ENCODE peak calls at places on chromosomes 6 and 20, in four cellular contexts. One of them, this sample, is unnamed.

GRCh38 chr20:33933469-33933909 is 60.2 kb upstream of the RALY start:
- DNase-seq in astrocyte of the spinal cord: peak
- DNase-seq in A673: peak
- DNase-seq in keratinocyte: peak
- DNase-seq in this sample: peak

GRCh38 chr20:49482621-49483017 is at the start of gene KCNB1:
- DNase-seq in astrocyte of the spinal cord: peak
- DNase-seq in A673: peak
- DNase-seq in keratinocyte: no peak
- DNase-seq in this sample: peak

GRCh38 chr20:62906209-62906608 is 20.1 kb downstream of the DIDO1 start:
- DNase-seq in A673: no peak
- DNase-seq in keratinocyte: no peak
- DNase-seq in astrocyte of the spinal cord: no peak
- DNase-seq in this sample: no peak

GRCh38 chr6:92024071-92024470 is 1395.3 kb downstream of the EPHA7 start:
- DNase-seq in astrocyte of the spinal cord: no peak
- DNase-seq in A673: no peak
- DNase-seq in keratinocyte: no peak
- DNase-seq in this sample: no peak

GRCh38 chr20:34311118-34312023 is 8.2 kb upstream of the AHCY start:
- DNase-seq in keratinocyte: no peak
- DNase-seq in astrocyte of the spinal cord: no peak
- DNase-seq in A673: no peak
- DNase-seq in this sample: no peak

GRCh38 chr6:38157905-38158304 is 338.4 kb downstream of the ZFAND3 start:
- DNase-seq in A673: no peak
- DNase-seq in astrocyte of the spinal cord: no peak
- DNase-seq in keratinocyte: no peak
- DNase-seq in this sample: no peak

GRCh38 chr20:49701313-49701731 is 12.4 kb downstream of the B4GALT5 start:
- DNase-seq in A673: no peak
- DNase-seq in astrocyte of the spinal cord: no peak
- DNase-seq in keratinocyte: no peak
- DNase-seq in this sample: peak

GRCh38 chr6:3893914-3894313 is 44.7 kb downstream of the FAM50B start:
- DNase-seq in keratinocyte: no peak
- DNase-seq in astrocyte of the spinal cord: no peak
- DNase-seq in A673: no peak
- DNase-seq in this sample: no peak

GRCh38 chr20:51169813-51170212 is 146.9 kb upstream of the KCNG1 start:
- DNase-seq in astrocyte of the spinal cord: no peak
- DNase-seq in A673: no peak
- DNase-seq in keratinocyte: no peak
- DNase-seq in this sample: no peak

GRCh38 chr6:43669050-43669921 is 18.3 kb downstream of the MRPS18A start:
- DNase-seq in keratinocyte: no peak
- DNase-seq in astrocyte of the spinal cord: peak
- DNase-seq in A673: no peak
- DNase-seq in this sample: peak

GRCh38 chr6:27494987-27495385 is 22.1 kb upstream of the ZNF184 start:
- DNase-seq in keratinocyte: no peak
- DNase-seq in astrocyte of the spinal cord: no peak
- DNase-seq in A673: no peak
- DNase-seq in this sample: no peak

GRCh38 chr6:107763959-107764358 is 60.2 kb downstream of the SCML4 start:
- DNase-seq in astrocyte of the spinal cord: peak
- DNase-seq in keratinocyte: no peak
- DNase-seq in A673: no peak
- DNase-seq in this sample: peak

GRCh38 chr20:59598625-59599310 is 5.6 kb upstream of the PHACTR3 start:
- DNase-seq in astrocyte of the spinal cord: no peak
- DNase-seq in A673: peak
- DNase-seq in keratinocyte: no peak
- DNase-seq in this sample: no peak

GRCh38 chr20:57047281-57048026 is 219.0 kb downstream of the BMP7 start:
- DNase-seq in keratinocyte: no peak
- DNase-seq in A673: no peak
- DNase-seq in astrocyte of the spinal cord: no peak
- DNase-seq in this sample: no peak

GRCh38 chr6:6927437-6928361 is 180.1 kb upstream of the RREB1 start:
- DNase-seq in astrocyte of the spinal cord: no peak
- DNase-seq in A673: no peak
- DNase-seq in keratinocyte: no peak
- DNase-seq in this sample: no peak

GRCh38 chr6:16129623-16130243 is 847 bp downstream of the MYLIP start:
- DNase-seq in keratinocyte: no peak
- DNase-seq in astrocyte of the spinal cord: peak
- DNase-seq in A673: peak
- DNase-seq in this sample: peak

GRCh38 chr6:37056439-37057127 is 51.1 kb downstream of the FGD2 start:
- DNase-seq in A673: no peak
- DNase-seq in keratinocyte: peak
- DNase-seq in astrocyte of the spinal cord: no peak
- DNase-seq in this sample: no peak

GRCh38 chr6:160300076-160300695 is 41.6 kb upstream of the SLC22A2 start:
- DNase-seq in A673: no peak
- DNase-seq in astrocyte of the spinal cord: no peak
- DNase-seq in keratinocyte: peak
- DNase-seq in this sample: no peak

GRCh38 chr6:116011520-116011919 is 49.2 kb downstream of the FRK start:
- DNase-seq in A673: no peak
- DNase-seq in keratinocyte: no peak
- DNase-seq in astrocyte of the spinal cord: no peak
- DNase-seq in this sample: no peak

DNA sequence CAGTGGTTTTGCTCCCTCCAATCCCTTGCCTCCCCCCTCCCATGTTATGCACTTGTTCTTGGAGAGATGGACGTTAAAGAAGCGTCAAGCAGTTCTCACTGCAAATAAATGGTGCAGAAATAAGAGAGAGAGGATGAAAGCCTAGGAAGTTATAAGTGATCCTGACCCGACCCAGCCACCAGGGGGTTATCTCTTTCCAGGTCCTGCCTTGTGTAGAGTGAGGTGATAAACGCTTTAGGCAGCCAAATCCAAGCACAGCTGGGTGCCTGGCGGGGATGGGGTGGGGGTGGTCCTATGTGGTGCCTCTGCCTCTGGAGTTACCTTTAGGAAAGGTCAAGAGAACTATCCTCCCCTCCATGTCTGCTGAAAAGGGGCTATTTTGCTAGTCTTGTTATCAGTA is 9.1 kb upstream of the TFAP2A start:
- DNase-seq in astrocyte of the spinal cord: no peak
- DNase-seq in A673: no peak
- DNase-seq in keratinocyte: no peak
- DNase-seq in this sample: no peak
- TF ChIP-seq CTCF in astrocyte of the spinal cord: no peak
- TF ChIP-seq CTCF in A673: no peak
- TF ChIP-seq CTCF in keratinocyte: no peak
- TF ChIP-seq CTCF in this sample: no peak

DNA sequence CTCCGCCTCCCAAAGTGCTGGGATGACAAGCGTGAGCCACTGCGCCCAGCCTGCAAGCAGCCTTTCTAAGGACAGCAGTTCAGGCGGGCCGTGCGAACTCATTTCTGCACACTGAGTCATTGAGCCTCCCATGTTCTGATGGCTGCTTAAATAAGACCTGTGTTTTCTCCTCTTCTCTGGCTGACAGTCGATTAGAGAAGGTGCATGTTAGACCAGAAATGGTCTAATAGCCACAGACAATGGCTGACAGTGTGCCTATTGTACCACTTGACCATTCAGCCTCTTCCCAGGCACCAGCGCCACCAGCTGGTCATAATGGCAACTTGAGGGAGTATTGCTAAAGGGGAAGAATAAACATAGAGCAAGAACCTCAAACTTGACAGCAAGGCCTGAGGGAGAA is 6.2 kb downstream of the CST11 start:
- DNase-seq in A673: peak
- DNase-seq in keratinocyte: no peak
- DNase-seq in astrocyte of the spinal cord: peak
- DNase-seq in this sample: no peak
- TF ChIP-seq CTCF in A673: peak
- TF ChIP-seq CTCF in keratinocyte: peak
- TF ChIP-seq CTCF in astrocyte of the spinal cord: peak
- TF ChIP-seq CTCF in this sample: peak

DNA sequence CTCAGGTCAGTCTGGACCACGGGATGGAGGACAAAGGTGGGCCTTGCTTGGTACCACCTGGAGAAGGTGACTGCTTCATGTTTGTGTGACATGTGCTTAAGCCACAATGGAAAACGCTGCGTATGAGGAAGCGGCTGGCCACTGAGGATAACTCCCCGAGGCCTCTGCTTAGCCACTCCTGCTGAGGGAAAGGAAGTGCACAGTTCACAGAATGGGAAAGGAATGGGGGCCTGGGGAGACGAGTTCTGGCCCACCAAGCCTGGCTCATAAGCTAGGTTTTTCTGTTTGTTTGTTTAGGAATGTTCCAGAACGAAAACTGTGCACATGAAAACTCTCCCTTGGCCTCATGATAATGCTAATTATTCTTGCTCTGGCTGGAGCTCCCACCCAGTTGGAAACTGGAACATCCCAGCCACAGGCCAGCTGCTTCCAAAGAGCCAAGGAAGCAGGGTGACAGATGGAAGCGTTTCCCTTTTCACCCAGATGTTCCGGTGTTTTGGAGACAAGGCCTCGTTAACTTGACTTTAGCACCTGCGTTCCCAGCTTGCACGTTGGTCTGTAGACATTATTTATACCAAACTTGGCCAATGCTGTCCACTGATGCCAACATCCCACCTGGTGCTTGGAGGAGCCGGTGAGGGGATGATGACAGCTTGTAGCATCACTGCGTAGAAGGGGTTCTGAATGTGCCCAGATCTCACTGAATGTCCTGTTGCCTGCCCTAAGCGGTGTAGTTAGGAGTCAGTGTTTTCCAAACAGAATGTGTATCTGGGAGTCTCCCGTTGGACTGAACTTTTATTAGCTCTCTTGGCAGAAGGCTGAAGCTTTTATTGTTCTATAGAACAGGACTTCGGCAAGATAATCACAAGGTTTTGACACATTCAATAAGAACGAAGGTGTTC is 34.5 kb downstream of the APCDD1L start:
- DNase-seq in astrocyte of the spinal cord: no peak
- DNase-seq in keratinocyte: no peak
- DNase-seq in A673: no peak
- DNase-seq in this sample: no peak
- TF ChIP-seq CTCF in astrocyte of the spinal cord: no peak
- TF ChIP-seq CTCF in keratinocyte: no peak
- TF ChIP-seq CTCF in A673: no peak
- TF ChIP-seq CTCF in this sample: no peak

DNA sequence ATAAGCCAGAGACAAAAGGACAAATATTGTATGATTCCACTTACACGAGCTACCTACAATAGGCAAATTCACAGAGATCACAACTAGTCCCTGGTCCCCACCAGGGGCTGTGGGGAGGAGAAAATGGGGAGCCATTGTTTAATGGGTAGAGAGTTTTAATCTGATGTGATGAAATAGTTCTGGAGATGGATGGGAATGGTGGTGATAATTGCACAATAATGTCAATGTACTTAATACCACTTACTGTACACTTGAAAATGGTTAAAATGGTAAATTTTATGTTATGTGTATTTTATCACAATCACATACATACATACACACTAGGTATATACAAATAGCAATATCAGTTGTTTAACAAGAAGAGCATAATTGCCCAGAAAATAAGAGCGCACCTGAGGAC is 24.3 kb upstream of the GSTA3 start:
- DNase-seq in astrocyte of the spinal cord: no peak
- DNase-seq in A673: no peak
- DNase-seq in keratinocyte: no peak
- DNase-seq in this sample: no peak
- TF ChIP-seq CTCF in astrocyte of the spinal cord: no peak
- TF ChIP-seq CTCF in A673: no peak
- TF ChIP-seq CTCF in keratinocyte: no peak
- TF ChIP-seq CTCF in this sample: no peak

DNA sequence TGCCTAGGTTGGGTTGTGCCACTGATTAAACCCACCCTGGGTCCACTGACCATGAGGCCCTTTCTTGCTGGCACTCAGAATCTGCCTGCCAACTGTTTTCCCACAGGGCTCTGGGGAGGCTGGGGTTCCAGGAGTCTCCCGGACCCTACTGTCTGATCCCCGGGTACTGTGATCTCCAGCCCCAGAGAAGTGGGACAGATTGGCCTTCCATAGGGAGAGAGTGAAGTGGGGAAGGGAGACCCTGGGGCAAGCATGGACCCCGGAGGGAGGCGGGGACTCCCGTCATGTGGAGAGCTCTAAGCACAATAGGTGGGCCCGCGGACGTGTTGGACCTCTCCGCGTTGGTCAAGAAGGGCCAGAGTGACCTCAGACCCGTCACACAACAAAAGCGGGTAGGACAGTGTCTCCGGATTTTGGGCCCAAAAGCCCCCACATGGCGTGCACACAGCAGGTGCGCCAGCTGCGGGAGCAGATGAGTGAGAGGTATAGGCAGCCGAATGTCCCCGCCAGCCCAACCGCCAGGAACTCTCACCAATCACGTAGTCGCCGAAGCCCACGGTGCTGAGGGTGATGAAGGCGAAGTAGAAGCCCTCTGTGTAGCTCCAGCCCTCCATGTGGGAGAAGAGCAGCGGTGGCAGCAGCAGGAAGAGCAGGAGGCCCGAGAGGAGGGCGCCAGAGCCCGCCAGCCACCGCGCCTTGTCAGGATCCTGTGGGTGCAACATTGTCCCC is 10.6 kb downstream of the KCNK17 start:
- DNase-seq in keratinocyte: no peak
- DNase-seq in A673: no peak
- DNase-seq in astrocyte of the spinal cord: no peak
- DNase-seq in this sample: no peak
- TF ChIP-seq CTCF in keratinocyte: no peak
- TF ChIP-seq CTCF in A673: peak
- TF ChIP-seq CTCF in astrocyte of the spinal cord: no peak
- TF ChIP-seq CTCF in this sample: no peak

DNA sequence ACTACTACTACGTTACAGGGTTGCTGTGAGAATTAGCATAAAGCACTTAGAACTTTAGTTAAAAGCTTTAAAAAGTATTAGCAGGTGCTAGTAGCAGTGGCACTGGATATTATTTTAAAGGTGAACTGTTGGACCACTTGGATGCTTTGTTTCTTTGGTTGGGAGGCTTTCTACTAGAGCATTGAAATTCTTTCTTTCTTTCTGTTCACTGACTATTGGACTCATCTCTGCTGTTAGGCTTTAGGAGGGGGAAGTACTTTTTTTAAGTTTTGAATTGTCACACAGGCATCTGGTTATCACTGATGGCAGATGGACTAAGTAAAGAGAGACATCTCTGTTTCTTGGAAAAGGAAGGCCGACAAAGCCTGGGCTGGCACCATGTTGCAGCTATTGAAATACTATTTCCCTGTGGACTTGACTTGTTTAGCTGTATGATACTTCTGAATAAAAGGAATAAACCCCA is 4.8 kb downstream of the TBPL1 start:
- DNase-seq in astrocyte of the spinal cord: no peak
- DNase-seq in A673: no peak
- DNase-seq in keratinocyte: no peak
- DNase-seq in this sample: no peak
- TF ChIP-seq CTCF in astrocyte of the spinal cord: no peak
- TF ChIP-seq CTCF in A673: no peak
- TF ChIP-seq CTCF in keratinocyte: no peak
- TF ChIP-seq CTCF in this sample: no peak